ENCODE peak calls at places on chromosomes 5 and 9, in four cellular contexts. O, J, B and U are unnamed samples.

GRCh38 chr5:100550531-100551036 is 15.4 kb downstream of the FAM174A start:
- DNase-seq in O (no peak), J (no peak), B (peak), U (no peak)

GRCh38 chr9:85610074-85610855 is 131.5 kb downstream of the AGTPBP1 start:
- DNase-seq in O (no peak), J (peak), B (peak), U (peak)

GRCh38 chr5:149224282-149224681 is 47.4 kb upstream of the AFAP1L1 start:
- DNase-seq in O (no peak), J (no peak), B (no peak), U (no peak)

GRCh38 chr9:133484671-133485437 is 6.0 kb upstream of the SLC2A6 start:
- DNase-seq in O (no peak), J (no peak), B (no peak), U (peak)

GRCh38 chr5:90477073-90477472 is 2.4 kb downstream of the POLR3G start:
- DNase-seq in O (peak), J (no peak), B (no peak), U (no peak)

GRCh38 chr9:107394264-107394663 is 95.3 kb downstream of the KLF4 start:
- DNase-seq in O (no peak), J (no peak), B (no peak), U (no peak)

GRCh38 chr5:139482050-139482889 is at the start of gene STING1:
- DNase-seq in O (no peak), J (peak), B (peak), U (peak)

GRCh38 chr9:34628656-34629491 is at the start of gene ARID3C:
- DNase-seq in O (no peak), J (no peak), B (no peak), U (peak)

GRCh38 chr9:36665921-36666429 is 93.3 kb downstream of the MELK start:
- DNase-seq in O (no peak), J (no peak), B (peak), U (no peak)

GRCh38 chr9:121439711-121440110 is 59.9 kb downstream of the GGTA1 start:
- DNase-seq in O (no peak), J (no peak), B (no peak), U (no peak)

GRCh38 chr5:143677403-143677802 is 134.6 kb upstream of the HMHB1 start:
- DNase-seq in O (no peak), J (no peak), B (no peak), U (no peak)

GRCh38 chr5:142013734-142014495 is 1.1 kb upstream of the GNPDA1 start:
- DNase-seq in O (no peak), J (peak), B (no peak), U (no peak)

GRCh38 chr9:14428781-14429230 is 114.9 kb upstream of the NFIB start:
- DNase-seq in O (peak), J (peak), B (no peak), U (peak)

GRCh38 chr5:136212252-136212721 is 19.3 kb upstream of the SMIM32 start:
- DNase-seq in O (no peak), J (peak), B (no peak), U (peak)

GRCh38 chr5:154274828-154275185 is 84.3 kb downstream of the GALNT10 start:
- DNase-seq in O (no peak), J (no peak), B (no peak), U (no peak)

GRCh38 chr5:116492016-116492623 is 82.5 kb downstream of the SEMA6A start:
- DNase-seq in O (no peak), J (peak), B (no peak), U (no peak)

GRCh38 chr5:100828756-100829342 is 74.2 kb downstream of the ST8SIA4 start:
- DNase-seq in O (no peak), J (no peak), B (no peak), U (peak)

GRCh38 chr5:177361418-177362101 is 3.8 kb downstream of the RGS14 start:
- DNase-seq in O (no peak), J (no peak), B (no peak), U (no peak)

GRCh38 chr5:96065577-96066385 is 104.1 kb upstream of the ELL2 start:
- DNase-seq in O (no peak), J (peak), B (no peak), U (no peak)

GRCh38 chr9:123353984-123354591 is 1.9 kb upstream of the CRB2 start:
- DNase-seq in O (peak), J (peak), B (no peak), U (peak)

GRCh38 chr9:85142461-85143401 is 473.2 kb downstream of the NTRK2 start:
- DNase-seq in O (no peak), J (peak), B (peak), U (peak)

GRCh38 chr9:35736201-35736633 is 3.8 kb downstream of the CREB3 start:
- DNase-seq in O (no peak), J (peak), B (no peak), U (peak)

GRCh38 chr9:94867842-94868312 is 141.4 kb downstream of the AOPEP start:
- DNase-seq in O (no peak), J (no peak), B (no peak), U (no peak)

GRCh38 chr5:9766581-9766980 is 136.4 kb upstream of the TAS2R1 start:
- DNase-seq in O (no peak), J (no peak), B (no peak), U (no peak)

GRCh38 chr9:5832093-5832542 is 799 bp downstream of the ERMP1 start:
- DNase-seq in O (no peak), J (peak), B (no peak), U (no peak)

GRCh38 chr9:23611874-23612273 is 214.2 kb downstream of the ELAVL2 start:
- DNase-seq in O (no peak), J (no peak), B (no peak), U (no peak)

GRCh38 chr9:104835163-104835562 is 71.2 kb downstream of the NIPSNAP3B start:
- DNase-seq in O (no peak), J (no peak), B (no peak), U (no peak)

GRCh38 chr5:171810217-171810616 is 24.6 kb downstream of the SMIM23 start:
- DNase-seq in O (no peak), J (no peak), B (no peak), U (no peak)

GRCh38 chr9:5971740-5972139 is 43.7 kb downstream of the RANBP6 start:
- DNase-seq in O (no peak), J (no peak), B (no peak), U (no peak)

GRCh38 chr5:159409801-159410200 is 79.5 kb upstream of the IL12B start:
- DNase-seq in O (no peak), J (no peak), B (peak), U (no peak)

GRCh38 chr5:179239256-179240135 is 105.8 kb downstream of the ADAMTS2 start:
- DNase-seq in O (no peak), J (no peak), B (no peak), U (no peak)

GRCh38 chr5:958701-959571 is 49.7 kb upstream of the NKD2 start:
- DNase-seq in O (no peak), J (peak), B (no peak), U (peak)

GRCh38 chr5:90306613-90307012 is 102.9 kb downstream of the CETN3 start:
- DNase-seq in O (no peak), J (no peak), B (no peak), U (no peak)

GRCh38 chr5:158792186-158792585 is 307.5 kb downstream of the EBF1 start:
- DNase-seq in O (no peak), J (no peak), B (no peak), U (no peak)

GRCh38 chr5:10595678-10596309 is 31.9 kb downstream of the ANKRD33B start:
- DNase-seq in O (no peak), J (peak), B (no peak), U (no peak)

GRCh38 chr5:172321593-172321992 is 38.0 kb upstream of the UBTD2 start:
- DNase-seq in O (no peak), J (no peak), B (no peak), U (no peak)

GRCh38 chr5:169272111-169272510 is 28.8 kb downstream of the SLIT3 start:
- DNase-seq in O (no peak), J (no peak), B (no peak), U (no peak)

GRCh38 chr5:4551034-4551433 is 589.1 kb upstream of the ADAMTS16 start:
- DNase-seq in O (no peak), J (no peak), B (no peak), U (no peak)

GRCh38 chr5:4553130-4553529 is 587.0 kb upstream of the ADAMTS16 start:
- DNase-seq in O (no peak), J (no peak), B (no peak), U (no peak)

GRCh38 chr5:4561403-4561802 is 578.7 kb upstream of the ADAMTS16 start:
- DNase-seq in O (no peak), J (no peak), B (no peak), U (no peak)

GRCh38 chr5:4553968-4554367 is 586.2 kb upstream of the ADAMTS16 start:
- DNase-seq in O (no peak), J (no peak), B (no peak), U (no peak)

GRCh38 chr5:4555739-4556285 is 584.3 kb upstream of the ADAMTS16 start:
- DNase-seq in O (no peak), J (no peak), B (no peak), U (no peak)
- TF ChIP-seq TCF12 in O (no peak), J (no peak), B (no peak), U (no peak)

GRCh38 chr9:130833324-130833990 is 1.6 kb upstream of the ABL1 start:
- DNase-seq in O (no peak), J (no peak), B (no peak), U (peak)
- H3K4me3 ChIP-seq in O (no peak), J (no peak), B (no peak), U (no peak)

DNA sequence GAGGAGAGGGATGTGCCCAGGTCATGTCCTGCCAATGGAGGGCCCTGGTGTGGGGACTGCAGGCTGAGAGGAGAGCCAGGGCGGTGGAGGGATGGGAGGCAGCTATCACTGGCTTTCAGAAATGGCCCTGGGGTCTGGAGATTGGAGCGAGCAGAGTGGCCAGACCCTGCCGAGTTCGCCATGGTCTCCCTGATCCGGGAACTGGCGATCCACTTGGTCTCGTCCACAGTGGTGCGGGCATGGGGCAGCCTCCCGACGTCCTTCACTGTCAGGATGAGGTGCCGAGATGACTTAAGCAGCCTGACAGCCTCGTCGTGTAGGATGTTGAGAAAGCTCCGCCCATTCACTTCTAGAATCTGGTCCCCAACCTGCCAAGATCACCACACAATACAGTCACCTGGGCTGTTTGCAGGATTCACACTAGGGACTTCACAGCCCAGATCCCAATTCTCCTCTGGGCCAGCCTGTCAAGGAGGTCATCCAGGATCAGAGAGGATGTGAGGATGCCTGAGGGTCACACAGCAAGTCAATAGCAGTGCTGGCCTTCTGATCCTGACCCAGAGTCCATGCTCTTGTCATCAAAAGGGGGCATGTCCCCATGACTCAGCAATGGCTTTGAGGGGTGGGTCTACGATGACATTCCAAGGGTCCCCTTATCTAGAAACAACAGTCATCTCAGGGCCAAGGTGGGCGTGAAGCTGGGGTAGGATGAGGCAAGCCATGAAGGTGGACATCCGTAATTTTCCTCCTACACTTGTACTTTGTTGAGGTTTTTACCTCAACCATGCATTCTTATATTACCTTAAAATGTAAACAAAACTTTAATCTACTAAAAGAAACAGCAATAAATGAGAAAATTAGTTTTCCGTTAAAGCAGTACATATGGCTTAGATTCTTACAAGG is 38.5 kb upstream of the AKNA start:
- DNase-seq in O (no peak), J (no peak), B (no peak), U (no peak)
- TF ChIP-seq TCF12 in O (no peak), J (no peak), B (no peak), U (no peak)

GRCh38 chr9:135961811-135962695 is 880 bp upstream of the UBAC1 start:
- DNase-seq in O (no peak), J (no peak), B (no peak), U (peak)
- H3K4me3 ChIP-seq in O (peak), J (peak), B (no peak), U (peak)

GRCh38 chr5:63217422-63217821 is 638.8 kb downstream of the LRRC70 start:
- DNase-seq in O (no peak), J (no peak), B (no peak), U (no peak)

GRCh38 chr5:63213256-63213655 is 634.6 kb downstream of the LRRC70 start:
- DNase-seq in O (no peak), J (no peak), B (no peak), U (no peak)

GRCh38 chr5:63205976-63206375 is 627.4 kb downstream of the LRRC70 start:
- DNase-seq in O (no peak), J (no peak), B (no peak), U (no peak)

GRCh38 chr5:63211413-63212132 is 633.0 kb downstream of the LRRC70 start:
- DNase-seq in O (no peak), J (no peak), B (no peak), U (no peak)
- TF ChIP-seq TCF12 in O (no peak), J (no peak), B (no peak), U (no peak)